ENCODE peak calls at places on chromosome 11, in nine cellular contexts. D is cardiac muscle cell; L is T follicular helper cell; H is T-helper 17 cell; S is H9; I is mesendoderm; X is BE2C; J is activated T-helper 9 cell treated with anti-CD3 and anti-CD28 coated beads, Interleukin-2, amount 50 U/mL, for 16 hours; F is stimulated activated CD4-positive, alpha-beta T cell treated with anti-CD3 and anti-CD28 coated beads, TNF-alpha, amount 100 ng/mL, for 1 hour. R is an unnamed sample.
A peak's percentile ranks its signal among the peaks of the same experiment; 100 is the strongest.

GRCh38 chr11:44427432-44427831 is 117.5 kb upstream of the ALX4 start:
- DNase-seq in X (peak; percentile 14), S (peak; percentile 65), L (no peak), J (no peak), I (peak; percentile 46), H (no peak), D (no peak), F (no peak), R (no peak)

GRCh38 chr11:35260342-35260985 is 121.5 kb downstream of the CD44 start:
- DNase-seq in D (peak; percentile 69), X (no peak), H (no peak), I (no peak), S (no peak), L (no peak), J (no peak), F (no peak), R (no peak)

GRCh38 chr11:126060651-126061220 is 1.9 kb downstream of the CDON start:
- DNase-seq in S (no peak), J (no peak), L (no peak), D (no peak), I (no peak), F (no peak), H (no peak), X (no peak), R (no peak)

GRCh38 chr11:83864412-83865057 is 578.4 kb upstream of the CCDC90B start:
- DNase-seq in X (peak; percentile 67), I (no peak), S (no peak), H (no peak), L (no peak), F (no peak), D (no peak), J (no peak), R (no peak)

GRCh38 chr11:28760676-28761390 is 652.6 kb downstream of the METTL15 start:
- DNase-seq in H (no peak), D (no peak), L (no peak), X (no peak), J (no peak), F (no peak), S (no peak), I (peak; percentile 19), R (no peak)

GRCh38 chr11:69704508-69705245 is 855 bp upstream of the FGF19 start:
- DNase-seq in F (no peak), I (peak; percentile 95), D (peak; percentile 28), L (no peak), X (peak; percentile 77), S (peak; percentile 94), H (no peak), J (no peak), R (peak; percentile 83)

GRCh38 chr11:95849087-95849825 is 59.0 kb downstream of the CEP57 start:
- DNase-seq in D (peak; percentile 82), J (no peak), F (no peak), L (no peak), S (peak; percentile 35), H (no peak), I (peak; percentile 65), X (peak; percentile 54), R (peak; percentile 56)

GRCh38 chr11:92357344-92357743 is 132.7 kb downstream of the FAT3 start:
- DNase-seq in I (no peak), S (no peak), X (no peak), L (no peak), D (no peak), J (no peak), F (no peak), H (no peak), R (no peak)

GRCh38 chr11:80182906-80183305 is 742.1 kb upstream of the TENM4 start:
- DNase-seq in F (no peak), L (no peak), H (no peak), I (no peak), X (no peak), D (no peak), S (no peak), J (no peak), R (no peak)

GRCh38 chr11:69131644-69132300 is 24.0 kb upstream of the SMIM38 start:
- DNase-seq in X (peak; percentile 70), J (no peak), F (no peak), S (peak; percentile 92), I (peak; percentile 96), H (no peak), D (peak; percentile 80), L (no peak), R (peak; percentile 88)

GRCh38 chr11:123065634-123066033 is 3.7 kb upstream of the HSPA8 start:
- DNase-seq in I (no peak), F (no peak), X (no peak), J (no peak), H (no peak), L (no peak), S (no peak), D (peak; percentile 64), R (no peak)

GRCh38 chr11:76770642-76771445 is 12.3 kb upstream of the TSKU start:
- DNase-seq in F (no peak), S (no peak), X (no peak), H (no peak), J (no peak), L (no peak), I (peak; percentile 86), D (peak; percentile 77), R (no peak)

GRCh38 chr11:75471134-75471943 is 38.3 kb upstream of the KLHL35 start:
- DNase-seq in I (no peak), S (no peak), F (no peak), J (no peak), D (no peak), H (no peak), L (no peak), X (peak; percentile 56), R (no peak)

GRCh38 chr11:59999732-60000131 is 17.2 kb upstream of the OOSP4B start:
- DNase-seq in S (no peak), L (no peak), X (no peak), J (no peak), F (no peak), D (no peak), H (no peak), I (peak; percentile 2), R (no peak)

GRCh38 chr11:112881461-112881860 is 79.8 kb upstream of the NCAM1 start:
- DNase-seq in I (peak; percentile 94), S (peak; percentile 94), L (no peak), H (no peak), X (peak; percentile 94), F (no peak), J (no peak), D (peak; percentile 51), R (peak; percentile 45)

GRCh38 chr11:17979770-17980371 is 33.0 kb downstream of the SERGEF start:
- DNase-seq in I (peak; percentile 56), D (peak; percentile 22), H (no peak), X (peak; percentile 11), S (peak; percentile 64), J (no peak), F (no peak), L (peak; percentile 1), R (no peak)

GRCh38 chr11:123483058-123483457 is 53.0 kb downstream of the GRAMD1B start:
- DNase-seq in J (no peak), D (peak; percentile 28), L (no peak), I (no peak), S (no peak), X (no peak), F (no peak), H (no peak), R (no peak)

GRCh38 chr11:68408512-68408911 is 52.0 kb upstream of the PPP6R3 start:
- DNase-seq in S (no peak), D (no peak), I (no peak), L (no peak), J (no peak), F (no peak), H (no peak), X (no peak), R (no peak)

GRCh38 chr11:35289821-35290220 is 129.5 kb downstream of the SLC1A2 start:
- DNase-seq in X (no peak), H (no peak), I (no peak), D (peak; percentile 68), F (no peak), J (no peak), S (no peak), L (no peak), R (no peak)

GRCh38 chr11:104337273-104337672 is 173.3 kb upstream of the PDGFD start:
- DNase-seq in J (no peak), L (no peak), F (no peak), I (no peak), H (no peak), D (no peak), S (no peak), X (no peak), R (no peak)

GRCh38 chr11:78653294-78653909 is 78.7 kb upstream of the NARS2 start:
- DNase-seq in D (no peak), X (no peak), H (no peak), I (no peak), L (no peak), J (no peak), S (no peak), F (no peak), R (no peak)

GRCh38 chr11:70399681-70400112 is 1.4 kb downstream of the CTTN start:
- DNase-seq in J (no peak), X (no peak), I (peak; percentile 85), S (peak; percentile 58), L (no peak), D (peak; percentile 97), F (no peak), H (no peak), R (peak; percentile 92)

GRCh38 chr11:65777241-65777640 is 3.5 kb downstream of the AP5B1 start:
- DNase-seq in I (no peak), F (no peak), D (no peak), J (no peak), L (no peak), H (no peak), S (no peak), X (no peak), R (no peak)

GRCh38 chr11:41978951-41979350 is 519.5 kb upstream of the LRRC4C start:
- DNase-seq in J (no peak), L (no peak), I (no peak), D (no peak), F (no peak), H (no peak), S (no peak), X (no peak), R (no peak)

GRCh38 chr11:61004841-61005240 is 33.4 kb downstream of the CD6 start:
- DNase-seq in L (no peak), H (no peak), F (no peak), I (no peak), J (no peak), S (no peak), D (peak; percentile 65), X (no peak), R (no peak)

GRCh38 chr11:8870461-8871282 is 40.3 kb upstream of the AKIP1 start:
- DNase-seq in D (peak; percentile 79), J (no peak), X (peak; percentile 59), H (no peak), S (peak; percentile 74), L (no peak), I (peak; percentile 86), F (no peak), R (peak; percentile 84)

GRCh38 chr11:80773919-80774318 is 1333.1 kb upstream of the TENM4 start:
- DNase-seq in D (no peak), L (no peak), I (no peak), S (no peak), F (no peak), X (no peak), H (no peak), J (no peak), R (no peak)

GRCh38 chr11:93936416-93936815 is 84.7 kb upstream of the HEPHL1 start:
- DNase-seq in X (peak; percentile 81), H (no peak), D (no peak), I (no peak), L (no peak), F (no peak), S (no peak), J (no peak), R (no peak)

GRCh38 chr11:66068154-66068821 is 1.8 kb upstream of the PACS1 start:
- DNase-seq in S (peak; percentile 90), J (peak; percentile 65), L (peak; percentile 70), D (peak; percentile 81), F (peak; percentile 63), X (peak; percentile 88), I (peak; percentile 89), H (peak; percentile 50), R (peak; percentile 74)

GRCh38 chr11:66530927-66531722 is 14.7 kb downstream of the ZDHHC24 start:
- DNase-seq in H (no peak), X (no peak), F (no peak), S (no peak), L (no peak), J (no peak), I (no peak), D (no peak), R (no peak)

GRCh38 chr11:46977038-46977818 is 40.7 kb downstream of the CSTPP1 start:
- DNase-seq in H (no peak), I (peak; percentile 81), L (no peak), S (peak; percentile 51), F (no peak), J (no peak), D (peak; percentile 27), X (no peak), R (no peak)